ENCODE peak calls at places on chromosomes 2 and 18, in four cellular contexts. F, M, C and B are unnamed samples. For H3K27me3, the result is how much of the 10 kb centered on the place peaks cover.

GRCh38 chr2:103754530-103754929 is 992.7 kb downstream of the TMEM182 start:
- DNase-seq in M (no peak), C (no peak), F (no peak), B (no peak)

GRCh38 chr2:205879362-205879761 is 197.1 kb downstream of the NRP2 start:
- DNase-seq in M (no peak), C (no peak), F (no peak), B (no peak)

GRCh38 chr2:46547223-46548102 is 68.1 kb downstream of the TMEM247 start:
- DNase-seq in F (no peak), C (no peak), M (no peak), B (no peak)

GRCh38 chr2:224023188-224023587 is 15.9 kb downstream of the SERPINE2 start:
- DNase-seq in F (peak), M (no peak), C (peak), B (no peak)

GRCh38 chr2:26630669-26631360 is 10.4 kb downstream of the CIB4 start:
- DNase-seq in M (no peak), F (no peak), C (peak), B (no peak)

GRCh38 chr2:133138693-133139092 is 429.6 kb downstream of the NCKAP5 start:
- DNase-seq in C (no peak), F (no peak), M (no peak), B (no peak)

GRCh38 chr2:52264911-52265310 is 1233.0 kb upstream of the NRXN1 start:
- DNase-seq in M (no peak), F (no peak), C (no peak), B (no peak)

GRCh38 chr18:79452190-79452990 is 56.7 kb downstream of the NFATC1 start:
- DNase-seq in C (no peak), F (no peak), M (no peak), B (no peak)

GRCh38 chr2:169397697-169398096 is 35.4 kb upstream of the LRP2 start:
- DNase-seq in M (no peak), F (no peak), C (no peak), B (no peak)

GRCh38 chr18:33469699-33470098 is 29.2 kb upstream of the CCDC178 start:
- DNase-seq in C (no peak), F (no peak), M (no peak), B (no peak)

GRCh38 chr2:152200562-152201465 is 25.3 kb upstream of the STAM2 start:
- DNase-seq in M (no peak), C (peak), F (peak), B (peak)

GRCh38 chr18:21991897-21992296 is 177.5 kb upstream of the GATA6 start:
- DNase-seq in M (no peak), C (no peak), F (no peak), B (no peak)

GRCh38 chr18:48031011-48031480 is 100.6 kb upstream of the SMAD2 start:
- DNase-seq in C (peak), M (peak), F (peak), B (peak)

GRCh38 chr2:180730976-180731375 is 249.4 kb upstream of the UBE2E3 start:
- DNase-seq in C (no peak), F (no peak), M (no peak), B (no peak)

GRCh38 chr2:129895061-129895460 is 84.4 kb upstream of the RAB6C start:
- DNase-seq in M (no peak), F (no peak), C (no peak), B (no peak)

GRCh38 chr2:66252002-66252545 is 182.9 kb upstream of the MEIS1 start:
- DNase-seq in M (no peak), C (no peak), F (no peak), B (no peak)

GRCh38 chr2:147567131-147567530 is 277.7 kb upstream of the ACVR2A start:
- DNase-seq in M (no peak), F (no peak), C (no peak), B (no peak)

GRCh38 chr2:239532305-239532649 is 131.5 kb upstream of the HDAC4 start:
- DNase-seq in M (no peak), F (no peak), C (no peak), B (no peak)

GRCh38 chr2:3913252-3913651 is 209.9 kb downstream of the DCDC2C start:
- DNase-seq in C (no peak), F (no peak), M (no peak), B (no peak)

GRCh38 chr2:88697361-88698026 is 6.0 kb downstream of the RPIA start:
- DNase-seq in C (no peak), M (no peak), F (no peak), B (no peak)

GRCh38 chr2:40120021-40120420 is 331.9 kb downstream of the SLC8A1 start:
- DNase-seq in C (no peak), F (no peak), M (no peak), B (no peak)

GRCh38 chr2:230891108-230891507 is 26.4 kb downstream of the ITM2C start:
- DNase-seq in M (no peak), C (peak), F (no peak), B (no peak)

GRCh38 chr2:106885326-106885725 is 641 bp downstream of the ST6GAL2 start:
- DNase-seq in C (no peak), M (peak), F (no peak), B (no peak)

GRCh38 chr18:42814618-42815017 is 300.9 kb downstream of the RIT2 start:
- DNase-seq in C (no peak), M (no peak), F (no peak), B (no peak)

GRCh38 chr2:54579682-54580349 is 123.7 kb downstream of the SPTBN1 start:
- DNase-seq in C (no peak), M (no peak), F (peak), B (no peak)

GRCh38 chr18:8787764-8788163 is 82.4 kb downstream of the MTCL1 start:
- DNase-seq in M (no peak), C (no peak), F (no peak), B (no peak)

GRCh38 chr18:62634471-62634870 is 80.9 kb upstream of the PHLPP1 start:
- DNase-seq in M (no peak), F (no peak), C (no peak), B (no peak)

GRCh38 chr2:237217995-237218621 is 132.4 kb downstream of the COPS8 start:
- DNase-seq in M (no peak), F (no peak), C (peak), B (no peak)

GRCh38 chr18:51346404-51346803 is 148.9 kb upstream of the MEX3C start:
- DNase-seq in M (no peak), C (no peak), F (no peak), B (no peak)

GRCh38 chr2:197219636-197220035 is 90.9 kb downstream of the ANKRD44 start:
- DNase-seq in M (no peak), C (no peak), F (no peak), B (no peak)

GRCh38 chr2:30721241-30721640 is 86.0 kb downstream of the CAPN13 start:
- DNase-seq in C (no peak), M (no peak), F (no peak), B (peak)

GRCh38 chr18:26405190-26405781 is 143.1 kb downstream of the KCTD1 start:
- DNase-seq in F (peak), C (peak), M (peak), B (no peak)

GRCh38 chr2:15481000-15481399 is 80.1 kb downstream of the NBAS start:
- DNase-seq in M (no peak), C (no peak), F (no peak), B (no peak)

GRCh38 chr2:233817305-233817980 is 36.9 kb downstream of the HJURP start:
- DNase-seq in F (no peak), C (no peak), M (no peak), B (no peak)

GRCh38 chr18:52337286-52337685 is 2.7 kb upstream of the DCC start:
- DNase-seq in M (no peak), F (no peak), C (no peak), B (no peak)

GRCh38 chr2:42959148-42959992 is 167.0 kb upstream of the HAAO start:
- DNase-seq in F (no peak), M (no peak), C (no peak), B (peak)

GRCh38 chr2:216700778-216701177 is 5.4 kb upstream of the IGFBP5 start:
- DNase-seq in C (no peak), M (no peak), F (no peak), B (no peak)

GRCh38 chr18:13180614-13181375 is 37.8 kb upstream of the LDLRAD4 start:
- DNase-seq in C (no peak), M (no peak), F (no peak), B (no peak)
- H3K27ac ChIP-seq in C (no peak), M (no peak), F (no peak), B (no peak)

DNA sequence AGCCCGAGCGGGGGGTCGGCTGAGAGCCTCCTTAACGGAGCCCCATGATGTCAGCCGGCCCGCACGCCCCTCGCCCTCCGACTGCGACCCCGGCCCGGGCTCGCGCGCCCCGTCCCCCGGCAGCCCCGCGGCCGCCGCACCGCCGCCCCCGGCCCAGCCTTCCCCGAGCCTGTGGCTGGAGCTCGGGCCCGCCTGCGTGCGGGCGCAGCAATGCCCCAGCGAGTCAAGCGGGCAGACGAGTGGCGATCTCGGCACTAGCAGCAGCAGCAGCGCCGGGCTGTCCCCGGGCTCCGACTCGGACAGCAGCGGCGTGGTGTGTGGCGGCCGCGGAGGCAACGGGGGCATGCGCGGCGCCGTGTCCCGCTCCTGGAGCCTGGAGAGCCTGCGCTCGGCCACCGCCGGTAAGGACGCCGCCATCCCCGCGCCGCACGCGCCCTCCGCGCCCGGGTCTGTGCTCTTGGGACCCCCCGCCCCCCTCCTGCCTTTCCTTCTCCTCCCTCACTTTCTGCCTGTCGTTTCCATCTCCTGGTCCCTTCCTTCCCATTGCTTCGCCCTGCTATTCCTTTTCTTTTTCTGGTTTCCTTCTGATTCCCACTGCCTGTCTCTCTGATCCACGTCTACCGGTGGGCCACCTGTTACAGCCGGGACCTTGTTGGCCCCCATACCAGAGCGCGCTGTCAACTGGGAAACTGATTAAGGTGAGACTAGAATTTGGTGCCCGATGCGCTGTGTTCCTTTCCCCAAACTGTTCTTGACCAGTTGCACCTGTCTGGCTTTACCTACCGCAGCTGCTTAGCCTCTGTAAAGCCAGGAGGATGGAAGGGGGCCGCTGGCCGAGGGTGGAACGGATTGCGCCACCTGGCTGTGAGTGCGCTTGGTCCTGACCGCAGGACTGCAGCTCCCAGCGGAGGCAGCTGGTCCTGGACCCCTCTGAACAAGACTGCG is 127.4 kb downstream of the ARHGEF4 start:
- DNase-seq in M (peak), F (peak), C (no peak), B (no peak)
- H3K27me3 ChIP-seq in M (half or more), F (under half), C (under half), B (under half)

GRCh38 chr2:198697794-198698193 is 759.9 kb downstream of the SATB2 start:
- DNase-seq in F (no peak), M (no peak), C (no peak), B (no peak)

GRCh38 chr2:198698230-198698629 is 759.5 kb downstream of the SATB2 start:
- DNase-seq in F (no peak), M (no peak), C (no peak), B (no peak)

GRCh38 chr2:198700330-198700729 is 757.4 kb downstream of the SATB2 start:
- DNase-seq in F (no peak), C (no peak), M (no peak), B (no peak)

GRCh38 chr2:198706683-198707082 is 751.1 kb downstream of the SATB2 start:
- DNase-seq in F (no peak), M (no peak), C (no peak), B (no peak)

GRCh38 chr2:198702796-198703195 is 754.9 kb downstream of the SATB2 start:
- DNase-seq in M (no peak), C (no peak), F (no peak), B (no peak)
- H3K27ac ChIP-seq in M (no peak), C (no peak), F (no peak), B (no peak)

DNA sequence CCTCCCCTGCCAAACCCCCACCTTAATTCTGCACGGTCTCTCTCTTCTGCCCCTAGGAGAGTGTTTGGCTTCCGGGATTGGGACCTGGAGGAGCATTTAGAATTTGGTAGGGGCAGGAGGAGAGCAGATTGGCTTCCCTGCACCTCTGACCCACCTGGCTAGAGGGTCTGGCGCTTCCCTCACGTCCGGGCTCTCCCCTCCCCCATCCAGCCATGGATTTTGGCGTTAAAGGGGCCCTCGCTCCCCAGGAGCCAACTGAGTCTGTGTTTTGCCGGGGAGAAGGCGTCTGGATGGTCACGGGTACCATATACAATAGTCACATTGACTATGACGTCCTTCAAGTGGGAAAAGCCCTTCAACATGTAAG is 6.5 kb downstream of the HOXD3 start:
- DNase-seq in M (no peak), F (no peak), C (no peak), B (no peak)
- H3K27me3 ChIP-seq in M (half or more), F (half or more), C (under half), B (under half)

DNA sequence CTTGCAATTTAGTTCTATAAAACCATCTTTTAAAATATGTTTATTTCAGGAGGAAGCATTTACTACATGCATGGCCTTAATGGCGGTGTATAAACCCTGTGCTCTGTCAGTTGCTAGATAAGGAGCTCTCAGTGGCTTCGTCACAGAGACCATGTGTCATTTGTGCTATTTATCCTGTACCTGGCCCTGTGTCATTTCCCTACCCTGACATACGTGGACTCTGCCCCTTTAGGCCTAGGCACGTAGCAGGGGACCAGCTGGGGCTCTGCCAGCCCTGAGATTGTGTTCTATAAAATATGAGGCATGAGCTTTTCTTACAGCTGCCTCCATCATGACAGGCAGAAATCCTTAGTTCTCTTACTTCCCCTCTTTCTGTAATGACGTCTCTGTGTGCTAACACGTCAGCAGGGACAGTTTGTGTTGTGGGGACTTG is 88.0 kb downstream of the ITGB1BP1 start:
- DNase-seq in C (no peak), M (no peak), F (no peak), B (no peak)
- H3K27ac ChIP-seq in C (no peak), M (no peak), F (no peak), B (no peak)

DNA sequence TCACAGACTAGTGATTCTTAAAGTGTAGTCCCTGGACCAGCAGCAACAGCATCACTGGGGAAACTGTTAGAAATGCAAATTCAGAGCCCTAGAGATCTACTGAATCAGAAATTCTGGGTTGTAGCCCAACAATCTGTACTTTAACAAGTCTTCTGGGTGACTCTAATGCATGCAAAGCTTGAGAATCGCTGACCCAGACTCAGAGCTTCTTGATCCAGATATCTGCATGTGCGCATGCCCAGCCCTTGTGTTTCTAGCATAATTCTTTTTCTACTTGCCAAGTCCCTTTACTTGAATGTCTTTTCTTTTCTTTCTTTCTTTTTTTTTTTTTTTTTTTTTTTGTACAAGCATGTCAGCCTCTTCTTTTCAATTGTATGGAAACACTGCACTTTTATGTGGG is 60.4 kb downstream of the FIGN start:
- DNase-seq in C (no peak), F (no peak), M (no peak), B (no peak)
- H3K27me3 ChIP-seq in C (under half), F (under half), M (under half), B (under half)

GRCh38 chr2:164717000-164717597 is 95.8 kb upstream of the GRB14 start:
- DNase-seq in M (peak), F (no peak), C (no peak), B (no peak)

GRCh38 chr2:164721425-164721824 is 100.1 kb upstream of the GRB14 start:
- DNase-seq in C (no peak), M (no peak), F (no peak), B (no peak)

GRCh38 chr2:164722604-164723338 is 101.5 kb upstream of the GRB14 start:
- DNase-seq in M (no peak), F (no peak), C (no peak), B (no peak)

GRCh38 chr2:164725542-164725941 is 104.3 kb upstream of the GRB14 start:
- DNase-seq in M (no peak), C (no peak), F (no peak), B (no peak)

DNA sequence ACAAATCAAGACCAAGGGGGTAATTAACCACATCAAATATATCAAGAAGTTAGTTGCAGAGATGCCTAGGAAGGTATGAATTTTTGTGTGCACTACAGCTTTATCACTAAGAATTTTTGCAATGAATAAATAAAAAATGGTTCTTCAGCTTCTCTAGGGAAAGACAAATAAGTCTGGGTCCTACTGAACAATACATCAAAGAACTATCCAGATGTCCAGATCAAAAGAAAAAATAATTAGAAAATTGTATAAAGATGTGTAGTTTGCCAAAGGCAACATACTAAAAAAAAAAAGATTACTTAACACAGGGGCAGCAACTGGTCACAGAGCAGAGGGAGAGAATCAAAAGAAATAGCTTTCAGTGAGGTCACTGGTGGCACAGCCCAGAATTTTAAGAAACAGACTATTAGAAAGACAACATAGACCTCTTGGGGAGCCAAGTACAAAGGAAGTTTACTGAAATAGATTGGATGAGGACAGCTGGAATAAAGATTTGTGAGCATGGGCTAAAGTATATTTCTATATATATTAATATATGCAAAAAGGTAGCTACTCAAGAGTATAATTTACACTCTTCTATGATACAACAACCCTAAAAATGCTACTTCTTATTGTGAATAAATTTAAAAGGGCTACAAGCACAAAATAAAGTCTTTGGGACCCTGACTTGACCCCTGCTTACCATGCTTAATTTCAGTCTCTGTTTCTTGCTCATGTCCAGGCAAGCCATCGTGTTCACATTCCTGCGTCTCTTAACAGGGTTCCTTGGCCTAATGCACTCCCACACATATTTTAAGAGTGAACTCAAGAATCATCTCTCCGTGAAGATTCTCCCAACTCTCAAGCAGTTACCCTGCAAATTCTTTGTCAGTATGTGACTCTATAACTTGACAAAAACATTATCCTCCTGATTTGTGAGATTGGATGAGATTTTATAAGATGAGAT is 99.0 kb upstream of the GRB14 start:
- DNase-seq in M (no peak), C (no peak), F (no peak), B (no peak)
- H3K27ac ChIP-seq in M (no peak), C (no peak), F (no peak), B (no peak)